ENCODE peak calls at places on chromosome 19, in six cellular contexts. V is neuronal stem cell, C is H1, T is IMR-90, W is mesenchymal stem cell, H is trophoblast cell. Q is an unnamed sample.

GRCh38 chr19:45076029-45076850 is at the start of gene ZNF296:
- DNase-seq in V (peak), C (peak), H (peak), T (no peak), W (peak), Q (peak)

GRCh38 chr19:27744926-27745844 is 1467.8 kb downstream of the UQCRFS1 start:
- DNase-seq in C (no peak), H (no peak), W (no peak), T (no peak), V (no peak), Q (peak)

GRCh38 chr19:6056282-6056741 is 54.0 kb downstream of the RFX2 start:
- DNase-seq in W (no peak), T (no peak), V (no peak), H (peak), C (no peak), Q (no peak)

GRCh38 chr19:17450264-17451075 is 2.0 kb upstream of the TMEM221 start:
- DNase-seq in T (no peak), V (no peak), W (no peak), C (no peak), H (peak), Q (no peak)

GRCh38 chr19:30919737-30920136 is 429.5 kb downstream of the TSHZ3 start:
- DNase-seq in C (no peak), W (no peak), T (no peak), H (no peak), V (no peak), Q (no peak)

GRCh38 chr19:17103177-17103576 is 27.6 kb downstream of the MYO9B start:
- DNase-seq in W (peak), T (peak), H (no peak), V (no peak), C (peak), Q (peak)

GRCh38 chr19:38993271-38993670 is 17.7 kb upstream of the FBXO17 start:
- DNase-seq in C (no peak), V (no peak), W (peak), T (peak), H (no peak), Q (no peak)

GRCh38 chr19:6260912-6261636 is 18.7 kb downstream of the MLLT1 start:
- DNase-seq in C (peak), V (no peak), W (peak), T (peak), H (no peak), Q (peak)

GRCh38 chr19:35120898-35121297 is 5.3 kb downstream of the FXYD3 start:
- DNase-seq in H (no peak), V (no peak), T (no peak), C (no peak), W (no peak), Q (no peak)

GRCh38 chr19:1251503-1252220 is 3.3 kb downstream of the MIDN start:
- DNase-seq in T (no peak), V (no peak), W (no peak), H (peak), C (no peak), Q (no peak)

GRCh38 chr19:1985588-1986356 is 29.7 kb downstream of the BTBD2 start:
- DNase-seq in H (no peak), V (no peak), C (no peak), T (no peak), W (no peak), Q (peak)

GRCh38 chr19:34241513-34242337 is 12.6 kb upstream of the GARRE1 start:
- DNase-seq in W (no peak), V (no peak), H (peak), C (peak), T (no peak), Q (peak)

GRCh38 chr19:39223703-39224279 is 19.7 kb upstream of the SYCN start:
- DNase-seq in W (peak), T (peak), V (peak), C (peak), H (peak), Q (peak)

GRCh38 chr19:362154-362553 is 17.6 kb upstream of the MIER2 start:
- DNase-seq in T (no peak), H (no peak), W (no peak), C (no peak), V (no peak), Q (no peak)

GRCh38 chr19:55581145-55581827 is 638 bp upstream of the ZNF579 start:
- DNase-seq in H (no peak), T (no peak), C (peak), V (no peak), W (peak), Q (peak)

GRCh38 chr19:2291185-2291751 is 9.3 kb upstream of the PEAK3 start:
- DNase-seq in T (no peak), W (no peak), H (no peak), V (peak), C (peak), Q (peak)

GRCh38 chr19:13959962-13960862 is 7.9 kb downstream of the DCAF15 start:
- DNase-seq in C (peak), V (no peak), T (no peak), H (no peak), W (no peak), Q (peak)

GRCh38 chr19:17242431-17243208 is 3.1 kb downstream of the NR2F6 start:
- DNase-seq in V (no peak), W (no peak), C (no peak), T (no peak), H (no peak), Q (no peak)

GRCh38 chr19:9673912-9674668 is 810 bp downstream of the ZNF562 start:
- DNase-seq in T (peak), V (no peak), C (no peak), W (peak), H (no peak), Q (no peak)

GRCh38 chr19:54502518-54503048 is at the start of gene LAIR2:
- DNase-seq in T (no peak), V (no peak), W (no peak), H (peak), C (no peak), Q (no peak)

GRCh38 chr19:35249146-35249847 is 495 bp downstream of the LSR start:
- DNase-seq in C (no peak), T (no peak), W (no peak), V (no peak), H (no peak), Q (peak)

GRCh38 chr19:30227661-30228112 is 144.5 kb upstream of the ZNF536 start:
- DNase-seq in W (peak), T (peak), H (peak), V (peak), C (peak), Q (peak)

GRCh38 chr19:27776020-27776419 is 1436.9 kb downstream of the UQCRFS1 start:
- DNase-seq in W (peak), H (no peak), C (peak), T (peak), V (no peak), Q (peak)

GRCh38 chr19:50358483-50359431 is 6.7 kb downstream of the NAPSA start:
- DNase-seq in T (peak), W (no peak), V (no peak), C (no peak), H (peak), Q (no peak)

GRCh38 chr19:31378404-31378803 is 29.2 kb upstream of the TSHZ3 start:
- DNase-seq in C (no peak), H (no peak), V (no peak), W (peak), T (peak), Q (no peak)

GRCh38 chr19:16358456-16358855 is 33.8 kb downstream of the KLF2 start:
- DNase-seq in H (no peak), V (no peak), T (no peak), W (no peak), C (no peak), Q (no peak)

GRCh38 chr19:33641261-33641660 is 19.5 kb downstream of the CHST8 start:
- DNase-seq in C (no peak), H (no peak), V (no peak), T (no peak), W (no peak), Q (no peak)

GRCh38 chr19:12733369-12733896 is 1.1 kb downstream of the TRIR start:
- DNase-seq in H (peak), V (peak), W (peak), C (no peak), T (peak), Q (no peak)

GRCh38 chr19:12800873-12801465 is 631 bp downstream of the PRDX2 start:
- DNase-seq in W (peak), T (no peak), H (no peak), C (no peak), V (no peak), Q (peak)

GRCh38 chr19:54186934-54187381 is 2.4 kb downstream of the MBOAT7 start:
- DNase-seq in T (no peak), H (no peak), C (no peak), W (no peak), V (no peak), Q (peak)

GRCh38 chr19:39408392-39409206 is 2.0 kb downstream of the ZFP36 start:
- DNase-seq in H (no peak), V (no peak), C (peak), W (peak), T (peak), Q (no peak)

GRCh38 chr19:39320948-39321831 is 527 bp upstream of the LRFN1 start:
- DNase-seq in W (no peak), H (no peak), V (no peak), C (no peak), T (no peak), Q (no peak)

GRCh38 chr19:897442-898039 is 4.3 kb downstream of the RNU6-9 start:
- DNase-seq in H (peak), T (no peak), V (no peak), W (no peak), C (peak), Q (peak)

GRCh38 chr19:40862785-40863184 is 12.5 kb upstream of the CYP2A6 start:
- DNase-seq in H (no peak), W (peak), T (no peak), V (no peak), C (no peak), Q (no peak)

GRCh38 chr19:5691930-5692784 is 2.1 kb downstream of the RPL36 start:
- DNase-seq in C (no peak), W (peak), V (no peak), H (no peak), T (peak), Q (peak)

GRCh38 chr19:28737021-28737525 is 475.9 kb downstream of the UQCRFS1 start:
- DNase-seq in H (no peak), W (peak), V (no peak), C (no peak), T (peak), Q (no peak)

GRCh38 chr19:17506745-17507144 is 4.7 kb upstream of the PGLS start:
- DNase-seq in W (no peak), C (no peak), V (no peak), T (no peak), H (no peak), Q (no peak)

GRCh38 chr19:32977269-32977668 is 5.2 kb downstream of the FAAP24 start:
- DNase-seq in T (peak), V (no peak), C (no peak), H (no peak), W (peak), Q (no peak)

GRCh38 chr19:10120538-10121198 is 969 bp upstream of the EIF3G start:
- DNase-seq in C (no peak), T (peak), V (no peak), W (peak), H (peak), Q (no peak)

GRCh38 chr19:41957161-41957837 is 1.8 kb downstream of the RABAC1 start:
- DNase-seq in V (no peak), W (no peak), H (no peak), C (no peak), T (no peak), Q (no peak)
- H2AFZ ChIP-seq in V (no peak), W (no peak), H (no peak), C (no peak), T (peak), Q (no peak)

GRCh38 chr19:4501691-4502090 is 16.6 kb downstream of the PLIN4 start:
- DNase-seq in V (no peak), H (no peak), T (no peak), W (no peak), C (no peak), Q (no peak)
- H4K91ac ChIP-seq in V (no peak), H (no peak), T (no peak), W (peak), C (no peak), Q (no peak)

GRCh38 chr19:48493718-48494515 is 17.7 kb downstream of the LMTK3 start:
- DNase-seq in W (no peak), T (no peak), C (no peak), H (no peak), V (no peak), Q (no peak)

GRCh38 chr19:48490980-48491792 is 20.4 kb downstream of the LMTK3 start:
- DNase-seq in C (peak), H (no peak), W (peak), V (no peak), T (no peak), Q (peak)

GRCh38 chr19:48492925-48493717 is 18.5 kb downstream of the LMTK3 start:
- DNase-seq in W (peak), H (peak), C (peak), V (peak), T (peak), Q (peak)

GRCh38 chr19:48489608-48490216 is 20.5 kb downstream of the CYTH2 start:
- DNase-seq in C (peak), H (peak), T (peak), W (peak), V (no peak), Q (peak)

GRCh38 chr19:48491793-48492123 is 19.9 kb downstream of the LMTK3 start:
- DNase-seq in T (no peak), V (no peak), H (no peak), W (no peak), C (no peak), Q (peak)
- H3K4me2 ChIP-seq in T (no peak), V (peak), H (peak), W (no peak), C (peak), Q (peak)

DNA sequence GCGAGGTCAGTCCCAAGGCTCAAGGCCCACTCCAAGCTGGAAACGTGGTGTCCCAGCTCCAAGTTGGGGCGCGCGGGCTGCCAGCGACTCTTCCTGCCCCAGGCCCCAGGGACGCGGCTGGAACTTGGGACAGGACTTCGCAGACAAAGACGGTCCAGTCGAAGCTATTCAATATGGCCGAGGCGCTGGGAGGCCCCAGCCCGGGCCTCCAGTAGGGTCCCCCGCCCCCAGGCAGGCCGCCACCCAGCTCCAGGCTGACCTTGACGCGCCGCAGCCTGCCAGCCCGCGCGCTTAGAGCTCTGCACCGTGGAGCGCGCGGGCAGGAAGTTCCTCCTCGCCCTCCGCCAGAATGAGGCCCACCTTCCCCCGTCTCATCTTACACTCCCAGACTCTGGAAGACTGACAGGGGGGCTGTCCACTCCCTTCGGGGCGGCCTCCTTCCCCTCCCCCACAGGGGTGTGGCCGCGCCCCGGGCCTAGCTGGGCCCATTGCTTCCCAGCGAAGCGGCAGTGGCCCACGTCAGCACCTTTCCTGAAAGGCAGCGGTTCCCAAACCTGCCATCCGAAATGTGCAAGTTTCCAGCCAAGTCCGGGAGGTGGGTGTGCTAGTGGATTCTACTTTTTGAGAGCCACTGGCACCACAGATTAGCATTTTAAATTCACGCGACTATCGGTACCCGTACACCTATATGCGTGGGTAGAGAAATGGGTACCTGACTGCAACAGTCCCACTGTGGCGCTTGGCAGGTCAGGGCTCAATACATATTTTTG is at the start of gene CCDC8:
- DNase-seq in H (peak), V (peak), W (peak), T (peak), C (peak), Q (peak)
- H2AFZ ChIP-seq in H (peak), V (peak), W (peak), T (peak), C (peak), Q (no peak)

DNA sequence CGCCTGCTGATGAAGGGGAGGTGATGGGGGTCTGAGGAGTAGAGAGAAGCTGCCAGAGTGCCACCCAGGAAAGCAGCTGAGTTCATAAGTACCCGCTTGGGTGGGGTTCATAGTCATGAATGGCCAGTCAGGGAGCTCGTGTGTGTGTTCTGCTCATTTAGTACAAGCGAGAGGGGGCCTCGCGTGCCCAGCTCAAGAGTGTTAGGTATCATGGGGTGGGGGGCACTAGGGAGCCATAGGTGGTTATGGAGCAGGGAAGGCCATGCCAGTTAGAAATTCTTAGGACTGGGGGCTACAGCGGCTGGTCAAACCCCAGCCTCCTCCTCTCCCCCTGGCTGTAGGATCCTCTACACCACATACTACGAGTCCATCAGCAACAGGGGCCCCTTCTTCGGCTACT is 46.8 kb downstream of the CD320 start:
- DNase-seq in W (no peak), C (no peak), T (no peak), V (no peak), H (no peak), Q (no peak)
- H4K91ac ChIP-seq in W (no peak), C (no peak), T (no peak), V (no peak), H (no peak), Q (no peak)

DNA sequence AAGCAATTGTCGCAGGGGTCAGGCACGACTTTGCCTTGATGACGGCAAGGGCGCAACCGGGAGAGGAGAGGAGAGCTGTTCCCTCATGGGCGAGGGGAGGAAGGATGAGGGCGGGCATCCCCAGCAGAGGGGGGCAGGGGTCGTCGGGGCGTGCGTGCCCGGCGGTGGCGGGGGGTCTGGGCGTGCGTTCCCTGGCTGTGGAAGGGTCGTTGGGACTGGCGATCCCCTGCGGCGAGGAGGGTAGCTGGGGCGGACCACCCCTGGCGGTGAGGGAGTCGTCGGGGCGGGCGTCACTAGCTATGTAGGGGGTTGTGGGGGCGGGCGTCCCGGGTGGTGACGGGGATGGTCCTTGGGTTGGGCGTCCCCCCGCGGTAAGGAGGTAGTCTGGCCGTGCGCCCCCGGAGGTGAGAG is 1.7 kb downstream of the COMP start:
- DNase-seq in H (no peak), V (no peak), W (no peak), C (no peak), T (no peak), Q (peak)
- H3K4me2 ChIP-seq in H (no peak), V (peak), W (peak), C (peak), T (no peak), Q (peak)